ENCODE peak calls at places on chromosome 12, in four cellular contexts. O is mucosa of descending colon, C is nephron progenitor cell, Z is iris pigment epithelial cell. L is an unnamed sample.

GRCh38 chr12:89212339-89212771 is 139.9 kb downstream of the DUSP6 start:
- DNase-seq in C (no peak), O (no peak), Z (peak; percentile 78), L (no peak)

GRCh38 chr12:108850854-108851573 is 6.4 kb downstream of the SSH1 start:
- DNase-seq in O (no peak), C (no peak), Z (peak; percentile 97), L (peak; percentile 92)

GRCh38 chr12:52254180-52254964 is 20.1 kb upstream of the KRT86 start:
- DNase-seq in C (no peak), Z (no peak), O (no peak), L (no peak)

GRCh38 chr12:19299765-19300164 is 139.5 kb upstream of the AEBP2 start:
- DNase-seq in Z (peak; percentile 73), O (no peak), C (no peak), L (peak; percentile 78)

GRCh38 chr12:105485926-105486325 is 155.4 kb downstream of the C12orf75 start:
- DNase-seq in Z (peak; percentile 34), C (no peak), O (no peak), L (no peak)

GRCh38 chr12:121778567-121779421 is 14.7 kb downstream of the RHOF start:
- DNase-seq in O (no peak), C (no peak), Z (no peak), L (no peak)

GRCh38 chr12:57723630-57723962 is 14.9 kb downstream of the AGAP2 start:
- DNase-seq in C (no peak), Z (no peak), O (no peak), L (no peak)

GRCh38 chr12:34404377-34405285 is 382.3 kb downstream of the ALG10 start:
- DNase-seq in Z (no peak), O (no peak), C (no peak), L (no peak)

GRCh38 chr12:20716037-20716436 is 20.9 kb downstream of the SLCO1C1 start:
- DNase-seq in C (no peak), Z (no peak), O (peak; percentile 67), L (no peak)

GRCh38 chr12:10363922-10364838 is 25.7 kb downstream of the KLRK1 start:
- DNase-seq in Z (peak; percentile 66), C (no peak), O (peak; percentile 67), L (peak; percentile 48)

GRCh38 chr12:110039085-110039807 is 9.1 kb downstream of the C12orf76 start:
- DNase-seq in Z (peak; percentile 97), C (no peak), O (peak; percentile 55), L (peak; percentile 90)

GRCh38 chr12:58919271-58920101 is 818 bp downstream of the LRIG3 start:
- DNase-seq in C (no peak), Z (peak; percentile 72), O (peak; percentile 60), L (peak; percentile 59)

GRCh38 chr12:131894981-131895639 is 688 bp downstream of the ULK1 start:
- DNase-seq in C (peak; percentile 38), O (peak; percentile 30), Z (peak; percentile 22), L (no peak)

GRCh38 chr12:43758247-43758727 is 303 bp downstream of the PUS7L start:
- DNase-seq in O (peak; percentile 47), Z (peak; percentile 54), C (no peak), L (peak; percentile 48)

L was measured in amniotic epithelial cell.